ENCODE peak calls at places on chromosomes 5 and 9, in five cellular contexts. One of them, this sample, is unnamed.

GRCh38 chr9:22829236-22829635 is 382.6 kb downstream of the DMRTA1 start:
- DNase-seq in endothelial cell of umbilical vein: no peak
- DNase-seq in breast epithelium: no peak
- DNase-seq in ovary: no peak
- DNase-seq in heart left ventricle: no peak
- DNase-seq in this sample: no peak

GRCh38 chr5:39015743-39016586 is 58.2 kb downstream of the RICTOR start:
- DNase-seq in endothelial cell of umbilical vein: no peak
- DNase-seq in breast epithelium: no peak
- DNase-seq in ovary: no peak
- DNase-seq in heart left ventricle: no peak
- DNase-seq in this sample: no peak

GRCh38 chr5:142960309-142960696 is 190.1 kb downstream of the ARHGAP26 start:
- DNase-seq in endothelial cell of umbilical vein: peak
- DNase-seq in breast epithelium: no peak
- DNase-seq in ovary: no peak
- DNase-seq in heart left ventricle: no peak
- DNase-seq in this sample: no peak

GRCh38 chr5:16616536-16617271 is at the start of gene RETREG1:
- DNase-seq in endothelial cell of umbilical vein: peak
- DNase-seq in breast epithelium: peak
- DNase-seq in ovary: peak
- DNase-seq in heart left ventricle: peak
- DNase-seq in this sample: peak

GRCh38 chr5:181044662-181045305 is 4.7 kb downstream of the BTNL9 start:
- DNase-seq in endothelial cell of umbilical vein: no peak
- DNase-seq in breast epithelium: no peak
- DNase-seq in ovary: no peak
- DNase-seq in heart left ventricle: peak
- DNase-seq in this sample: no peak

GRCh38 chr9:137970686-137971476 is 93.3 kb downstream of the CACNA1B start:
- DNase-seq in endothelial cell of umbilical vein: no peak
- DNase-seq in breast epithelium: peak
- DNase-seq in ovary: peak
- DNase-seq in heart left ventricle: no peak
- DNase-seq in this sample: no peak

GRCh38 chr9:113737414-113738271 is 138.5 kb upstream of the ZNF618 start:
- DNase-seq in endothelial cell of umbilical vein: peak
- DNase-seq in breast epithelium: no peak
- DNase-seq in ovary: no peak
- DNase-seq in heart left ventricle: no peak
- DNase-seq in this sample: no peak

GRCh38 chr5:107208867-107209266 is 461.9 kb downstream of the EFNA5 start:
- DNase-seq in endothelial cell of umbilical vein: no peak
- DNase-seq in breast epithelium: no peak
- DNase-seq in ovary: no peak
- DNase-seq in heart left ventricle: no peak
- DNase-seq in this sample: no peak

GRCh38 chr5:1785062-1785461 is 14.6 kb downstream of the MRPL36 start:
- DNase-seq in endothelial cell of umbilical vein: no peak
- DNase-seq in breast epithelium: no peak
- DNase-seq in ovary: peak
- DNase-seq in heart left ventricle: no peak
- DNase-seq in this sample: no peak

GRCh38 chr9:135329571-135330306 is 149.8 kb upstream of the PPP1R26 start:
- DNase-seq in endothelial cell of umbilical vein: no peak
- DNase-seq in breast epithelium: peak
- DNase-seq in ovary: no peak
- DNase-seq in heart left ventricle: no peak
- DNase-seq in this sample: no peak

GRCh38 chr9:127187231-127187956 is 65.0 kb upstream of the ANGPTL2 start:
- DNase-seq in endothelial cell of umbilical vein: peak
- DNase-seq in breast epithelium: no peak
- DNase-seq in ovary: peak
- DNase-seq in heart left ventricle: peak
- DNase-seq in this sample: peak

GRCh38 chr5:180649297-180650039 is at the start of gene FLT4:
- DNase-seq in endothelial cell of umbilical vein: no peak
- DNase-seq in breast epithelium: no peak
- DNase-seq in ovary: no peak
- DNase-seq in heart left ventricle: no peak
- DNase-seq in this sample: no peak

GRCh38 chr9:133658442-133659431 is 22.6 kb downstream of the DBH start:
- DNase-seq in endothelial cell of umbilical vein: no peak
- DNase-seq in breast epithelium: no peak
- DNase-seq in ovary: peak
- DNase-seq in heart left ventricle: peak
- DNase-seq in this sample: peak

GRCh38 chr5:44388504-44389409 is 463 bp downstream of the FGF10 start:
- DNase-seq in endothelial cell of umbilical vein: peak
- DNase-seq in breast epithelium: no peak
- DNase-seq in ovary: peak
- DNase-seq in heart left ventricle: peak
- DNase-seq in this sample: no peak

GRCh38 chr5:110872963-110873362 is 134.2 kb downstream of the SLC25A46 start:
- DNase-seq in endothelial cell of umbilical vein: no peak
- DNase-seq in breast epithelium: no peak
- DNase-seq in ovary: no peak
- DNase-seq in heart left ventricle: no peak
- DNase-seq in this sample: no peak

GRCh38 chr5:75337366-75338021 is 474 bp downstream of the HMGCR start:
- DNase-seq in endothelial cell of umbilical vein: peak
- DNase-seq in breast epithelium: peak
- DNase-seq in ovary: no peak
- DNase-seq in heart left ventricle: peak
- DNase-seq in this sample: no peak

GRCh38 chr9:3136999-3137675 is 293.2 kb upstream of the PUM3 start:
- DNase-seq in endothelial cell of umbilical vein: no peak
- DNase-seq in breast epithelium: no peak
- DNase-seq in ovary: no peak
- DNase-seq in heart left ventricle: no peak
- DNase-seq in this sample: no peak

GRCh38 chr5:89981871-89982773 is 427.4 kb downstream of the CETN3 start:
- DNase-seq in endothelial cell of umbilical vein: no peak
- DNase-seq in breast epithelium: no peak
- DNase-seq in ovary: no peak
- DNase-seq in heart left ventricle: no peak
- DNase-seq in this sample: no peak

GRCh38 chr9:79471577-79472543 is 99.9 kb upstream of the TLE4 start:
- DNase-seq in endothelial cell of umbilical vein: peak
- DNase-seq in breast epithelium: no peak
- DNase-seq in ovary: peak
- DNase-seq in heart left ventricle: peak
- DNase-seq in this sample: peak

GRCh38 chr9:121350993-121351561 is 19.0 kb downstream of the STOM start:
- DNase-seq in endothelial cell of umbilical vein: peak
- DNase-seq in breast epithelium: no peak
- DNase-seq in ovary: peak
- DNase-seq in heart left ventricle: peak
- DNase-seq in this sample: peak

GRCh38 chr9:23123048-23123632 is 676.5 kb downstream of the DMRTA1 start:
- DNase-seq in endothelial cell of umbilical vein: peak
- DNase-seq in breast epithelium: no peak
- DNase-seq in ovary: no peak
- DNase-seq in heart left ventricle: peak
- DNase-seq in this sample: peak

GRCh38 chr9:82209797-82210470 is 221.4 kb downstream of the SPATA31D1 start:
- DNase-seq in endothelial cell of umbilical vein: no peak
- DNase-seq in breast epithelium: no peak
- DNase-seq in ovary: no peak
- DNase-seq in heart left ventricle: no peak
- DNase-seq in this sample: no peak

GRCh38 chr5:52837068-52837467 is 49.4 kb downstream of the ITGA1 start:
- DNase-seq in endothelial cell of umbilical vein: peak
- DNase-seq in breast epithelium: no peak
- DNase-seq in ovary: no peak
- DNase-seq in heart left ventricle: no peak
- DNase-seq in this sample: no peak

GRCh38 chr5:125484272-125485002 is 738.0 kb upstream of the ZNF608 start:
- DNase-seq in endothelial cell of umbilical vein: peak
- DNase-seq in breast epithelium: peak
- DNase-seq in ovary: peak
- DNase-seq in heart left ventricle: peak
- DNase-seq in this sample: peak

GRCh38 chr9:137240321-137240840 is 706 bp upstream of the TUBB4B start:
- DNase-seq in endothelial cell of umbilical vein: peak
- DNase-seq in breast epithelium: peak
- DNase-seq in ovary: peak
- DNase-seq in heart left ventricle: peak
- DNase-seq in this sample: peak

GRCh38 chr9:130694205-130694604 is 625 bp downstream of the EXOSC2 start:
- DNase-seq in endothelial cell of umbilical vein: no peak
- DNase-seq in breast epithelium: no peak
- DNase-seq in ovary: no peak
- DNase-seq in heart left ventricle: no peak
- DNase-seq in this sample: no peak

GRCh38 chr9:89312154-89312616 is 1.2 kb downstream of the CKS2 start:
- DNase-seq in endothelial cell of umbilical vein: peak
- DNase-seq in breast epithelium: no peak
- DNase-seq in ovary: no peak
- DNase-seq in heart left ventricle: no peak
- DNase-seq in this sample: no peak

GRCh38 chr5:133396724-133397123 is 215.6 kb downstream of the FSTL4 start:
- DNase-seq in endothelial cell of umbilical vein: no peak
- DNase-seq in breast epithelium: no peak
- DNase-seq in ovary: no peak
- DNase-seq in heart left ventricle: no peak
- DNase-seq in this sample: no peak

GRCh38 chr9:121296213-121297127 is 28.5 kb downstream of the GSN start:
- DNase-seq in endothelial cell of umbilical vein: no peak
- DNase-seq in breast epithelium: no peak
- DNase-seq in ovary: peak
- DNase-seq in heart left ventricle: no peak
- DNase-seq in this sample: no peak

GRCh38 chr5:133786432-133786831 is 174.1 kb upstream of the FSTL4 start:
- DNase-seq in endothelial cell of umbilical vein: no peak
- DNase-seq in breast epithelium: no peak
- DNase-seq in ovary: no peak
- DNase-seq in heart left ventricle: no peak
- DNase-seq in this sample: no peak

GRCh38 chr5:60178101-60178500 is 284.6 kb upstream of the PDE4D start:
- DNase-seq in endothelial cell of umbilical vein: peak
- DNase-seq in breast epithelium: no peak
- DNase-seq in ovary: no peak
- DNase-seq in heart left ventricle: no peak
- DNase-seq in this sample: no peak

GRCh38 chr5:52150501-52150900 is 637.2 kb upstream of the ITGA1 start:
- DNase-seq in endothelial cell of umbilical vein: no peak
- DNase-seq in breast epithelium: no peak
- DNase-seq in ovary: no peak
- DNase-seq in heart left ventricle: no peak
- DNase-seq in this sample: no peak

GRCh38 chr5:112217847-112218579 is 201.1 kb downstream of the EPB41L4A start:
- DNase-seq in endothelial cell of umbilical vein: no peak
- DNase-seq in breast epithelium: no peak
- DNase-seq in ovary: no peak
- DNase-seq in heart left ventricle: no peak
- DNase-seq in this sample: no peak

GRCh38 chr5:150112211-150113046 is 26.1 kb upstream of the CSF1R start:
- DNase-seq in endothelial cell of umbilical vein: no peak
- DNase-seq in breast epithelium: no peak
- DNase-seq in ovary: peak
- DNase-seq in heart left ventricle: peak
- DNase-seq in this sample: peak

GRCh38 chr9:124860582-124861341 is 995 bp downstream of the RPL35 start:
- DNase-seq in endothelial cell of umbilical vein: peak
- DNase-seq in breast epithelium: no peak
- DNase-seq in ovary: no peak
- DNase-seq in heart left ventricle: no peak
- DNase-seq in this sample: no peak
- TF ChIP-seq POLR2A in endothelial cell of umbilical vein: peak
- TF ChIP-seq POLR2A in breast epithelium: no peak
- TF ChIP-seq POLR2A in ovary: no peak
- TF ChIP-seq POLR2A in heart left ventricle: no peak
- TF ChIP-seq POLR2A in this sample: no peak

GRCh38 chr5:76836181-76836580 is 13.6 kb upstream of the S100Z start:
- DNase-seq in endothelial cell of umbilical vein: peak
- DNase-seq in breast epithelium: no peak
- DNase-seq in ovary: no peak
- DNase-seq in heart left ventricle: no peak
- DNase-seq in this sample: no peak
- TF ChIP-seq CTCF in endothelial cell of umbilical vein: no peak
- TF ChIP-seq CTCF in breast epithelium: no peak
- TF ChIP-seq CTCF in ovary: no peak
- TF ChIP-seq CTCF in heart left ventricle: no peak
- TF ChIP-seq CTCF in this sample: no peak

GRCh38 chr5:93100433-93100832 is 480.6 kb downstream of the NR2F1-AS1 start:
- DNase-seq in endothelial cell of umbilical vein: no peak
- DNase-seq in breast epithelium: no peak
- DNase-seq in ovary: no peak
- DNase-seq in heart left ventricle: no peak
- DNase-seq in this sample: no peak
- TF ChIP-seq POLR2A in endothelial cell of umbilical vein: no peak
- TF ChIP-seq POLR2A in breast epithelium: no peak
- TF ChIP-seq POLR2A in ovary: no peak
- TF ChIP-seq POLR2A in heart left ventricle: no peak
- TF ChIP-seq POLR2A in this sample: no peak

DNA sequence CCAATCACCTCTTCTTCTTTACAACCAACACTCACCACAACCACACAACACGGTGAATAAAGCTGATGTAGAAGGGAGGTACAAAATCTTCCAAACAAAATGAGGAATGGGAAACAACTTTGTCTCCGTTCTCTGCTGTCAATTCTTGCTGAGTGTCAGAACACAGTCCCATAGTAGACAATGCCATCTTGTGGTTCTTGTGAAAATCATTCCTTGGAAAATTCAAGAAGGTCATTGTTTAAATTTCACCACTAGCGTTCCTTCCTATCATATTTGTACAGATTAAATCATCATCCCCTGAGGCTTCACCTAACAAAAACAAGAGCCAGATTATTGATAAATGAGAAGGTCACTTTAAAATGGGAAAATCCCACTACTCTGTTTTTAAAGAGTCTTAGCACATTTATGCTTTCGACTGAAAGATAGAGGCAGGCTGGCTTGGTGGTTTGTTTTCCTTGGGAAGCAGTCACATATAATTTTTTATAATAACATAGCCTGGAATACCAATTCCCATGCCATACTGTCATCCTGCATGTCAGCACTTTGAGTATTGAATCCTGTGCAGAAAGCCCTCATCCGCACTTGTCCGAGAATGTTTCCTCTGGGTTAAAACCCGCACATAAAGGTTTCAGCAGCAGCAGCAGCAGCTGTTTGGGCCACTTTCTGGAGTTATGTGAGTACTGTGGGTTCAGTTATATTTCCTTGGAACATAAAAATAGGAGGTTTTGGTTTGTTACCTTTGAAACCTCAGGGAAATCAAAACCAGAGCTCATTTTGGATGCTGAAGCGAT is 395.0 kb upstream of the SMARCA2 start:
- DNase-seq in endothelial cell of umbilical vein: no peak
- DNase-seq in breast epithelium: no peak
- DNase-seq in ovary: no peak
- DNase-seq in heart left ventricle: no peak
- DNase-seq in this sample: no peak
- TF ChIP-seq CTCF in endothelial cell of umbilical vein: no peak
- TF ChIP-seq CTCF in breast epithelium: no peak
- TF ChIP-seq CTCF in ovary: no peak
- TF ChIP-seq CTCF in heart left ventricle: no peak
- TF ChIP-seq CTCF in this sample: no peak

GRCh38 chr9:98364042-98364441 is 108.6 kb upstream of the TBC1D2 start:
- DNase-seq in endothelial cell of umbilical vein: no peak
- DNase-seq in breast epithelium: no peak
- DNase-seq in ovary: no peak
- DNase-seq in heart left ventricle: no peak
- DNase-seq in this sample: no peak
- TF ChIP-seq POLR2A in endothelial cell of umbilical vein: no peak
- TF ChIP-seq POLR2A in breast epithelium: no peak
- TF ChIP-seq POLR2A in ovary: no peak
- TF ChIP-seq POLR2A in heart left ventricle: no peak
- TF ChIP-seq POLR2A in this sample: no peak

GRCh38 chr9:17082343-17082742 is 52.5 kb upstream of the CNTLN start:
- DNase-seq in endothelial cell of umbilical vein: peak
- DNase-seq in breast epithelium: no peak
- DNase-seq in ovary: peak
- DNase-seq in heart left ventricle: no peak
- DNase-seq in this sample: peak
- TF ChIP-seq CTCF in endothelial cell of umbilical vein: no peak
- TF ChIP-seq CTCF in breast epithelium: no peak
- TF ChIP-seq CTCF in ovary: no peak
- TF ChIP-seq CTCF in heart left ventricle: no peak
- TF ChIP-seq CTCF in this sample: no peak

This sample was measured in tibial nerve.